ENCODE peak calls at places on chromosomes 11 and 22, in nine cellular contexts. H is Panc1, O is adrenal gland, R is IMR-90, N is breast epithelium, V is A549, P is heart right ventricle, Z is mammary epithelial cell, D is HCT116. K is an unnamed sample.

GRCh38 chr22:48929276-48929790 is 898.3 kb downstream of the BRD1 start:
- DNase-seq in V (no peak), N (no peak), H (no peak), D (no peak), R (no peak), O (no peak), P (no peak), Z (no peak), K (peak)

GRCh38 chr11:134398644-134399292 is 13.3 kb downstream of the B3GAT1 start:
- DNase-seq in N (no peak), P (no peak), R (no peak), O (no peak), H (no peak), V (no peak), Z (no peak), D (no peak), K (peak)

GRCh38 chr22:30984317-30984716 is 15.3 kb downstream of the TUG1 start:
- DNase-seq in H (no peak), R (no peak), N (no peak), O (no peak), V (peak), D (no peak), P (no peak), Z (no peak), K (no peak)

GRCh38 chr11:36091256-36091811 is 147.5 kb downstream of the LDLRAD3 start:
- DNase-seq in V (no peak), N (no peak), O (no peak), P (no peak), H (no peak), R (peak), D (no peak), Z (peak), K (no peak)

GRCh38 chr11:19176629-19177186 is 25.1 kb downstream of the CSRP3 start:
- DNase-seq in D (no peak), P (no peak), O (no peak), R (no peak), N (no peak), H (no peak), Z (no peak), V (no peak), K (no peak)

GRCh38 chr11:94731921-94732601 is 36.1 kb upstream of the AMOTL1 start:
- DNase-seq in O (peak), N (no peak), R (peak), V (peak), H (no peak), D (no peak), P (peak), Z (peak), K (peak)

GRCh38 chr11:19712281-19713220 is at the start of gene NAV2:
- DNase-seq in H (peak), V (peak), D (peak), P (peak), N (peak), Z (peak), R (peak), O (peak), K (peak)

GRCh38 chr11:19493446-19493845 is 219.2 kb upstream of the NAV2 start:
- DNase-seq in P (no peak), H (no peak), Z (no peak), D (no peak), N (no peak), V (no peak), R (no peak), O (no peak), K (no peak)

GRCh38 chr22:46331496-46331895 is 4.0 kb upstream of the TRMU start:
- DNase-seq in D (no peak), N (no peak), P (no peak), Z (no peak), H (no peak), O (no peak), R (no peak), V (no peak), K (no peak)

GRCh38 chr11:34351687-34352469 is 5.9 kb downstream of the ABTB2 start:
- DNase-seq in H (no peak), D (no peak), R (no peak), V (no peak), O (no peak), Z (no peak), N (no peak), P (no peak), K (no peak)

GRCh38 chr11:45272701-45273100 is 13.4 kb downstream of the SYT13 start:
- DNase-seq in N (no peak), V (peak), D (no peak), H (no peak), R (no peak), Z (peak), O (no peak), P (no peak), K (no peak)

GRCh38 chr22:46547883-46548244 is 10.4 kb upstream of the CELSR1 start:
- DNase-seq in R (peak), P (peak), Z (peak), D (no peak), V (no peak), N (no peak), H (no peak), O (no peak), K (no peak)

GRCh38 chr11:127919206-127920000 is 668.0 kb downstream of the ETS1 start:
- DNase-seq in R (peak), N (no peak), D (no peak), O (no peak), H (no peak), V (no peak), P (no peak), Z (peak), K (no peak)

GRCh38 chr22:50341977-50342650 is 1.0 kb upstream of the PPP6R2 start:
- DNase-seq in R (peak), O (peak), P (peak), D (peak), V (peak), N (peak), H (peak), Z (peak), K (peak)

GRCh38 chr11:107840120-107840479 is 18.5 kb downstream of the SLC35F2 start:
- DNase-seq in D (no peak), R (no peak), P (no peak), Z (no peak), N (no peak), V (peak), O (no peak), H (no peak), K (no peak)

GRCh38 chr22:45604239-45604711 is 67.4 kb upstream of the ATXN10 start:
- DNase-seq in Z (peak), H (no peak), R (peak), N (no peak), D (no peak), V (peak), P (no peak), O (no peak), K (no peak)

GRCh38 chr11:119262668-119263351 is 54.1 kb downstream of the MCAM start:
- DNase-seq in D (no peak), O (no peak), H (no peak), N (no peak), P (no peak), V (no peak), Z (peak), R (peak), K (no peak)

GRCh38 chr11:119266063-119266462 is 50.9 kb downstream of the MCAM start:
- DNase-seq in O (no peak), D (no peak), R (no peak), Z (no peak), N (no peak), V (no peak), H (no peak), P (no peak), K (no peak)

GRCh38 chr11:119267645-119268044 is 49.3 kb downstream of the MCAM start:
- DNase-seq in H (no peak), V (no peak), R (no peak), Z (no peak), N (no peak), P (no peak), O (no peak), D (no peak), K (no peak)

GRCh38 chr11:119266517-119267255 is 50.2 kb downstream of the MCAM start:
- DNase-seq in O (no peak), V (no peak), H (no peak), N (no peak), P (no peak), Z (peak), R (peak), D (no peak), K (no peak)

DNA sequence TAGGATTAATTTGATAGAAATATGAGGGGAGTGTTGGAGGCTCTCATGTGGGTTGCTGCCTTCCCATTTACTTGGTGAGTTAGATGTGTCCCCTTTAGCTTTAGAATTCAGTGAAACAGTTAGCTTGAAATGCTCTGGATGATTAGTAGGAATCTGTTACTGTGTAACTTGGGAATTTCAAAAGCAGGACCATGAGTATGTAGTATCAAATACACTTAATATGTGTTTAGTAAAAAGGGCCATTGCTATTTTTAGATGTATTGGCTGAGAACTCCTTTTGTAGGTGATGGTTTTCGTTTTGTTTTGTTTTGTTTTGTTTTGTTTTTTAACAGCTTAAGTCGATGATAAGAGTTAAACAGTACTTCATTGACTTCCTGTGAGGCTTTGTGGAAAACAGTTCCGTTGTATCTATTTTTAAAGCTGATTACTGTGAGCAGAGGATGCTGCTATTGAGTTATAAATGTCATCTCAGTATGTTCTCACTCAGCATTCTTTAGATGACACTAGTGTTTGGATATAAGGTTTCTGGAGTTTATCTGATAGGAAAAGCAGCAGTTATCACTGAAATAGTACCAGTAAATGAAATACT is 53.5 kb downstream of the MCAM start:
- DNase-seq in N (no peak), O (no peak), H (no peak), V (no peak), Z (no peak), R (peak), P (no peak), D (no peak), K (no peak)
- H3K4me3 ChIP-seq in N (no peak), O (no peak), H (no peak), V (no peak), Z (no peak), R (no peak), P (peak), D (no peak), K (no peak)

DNA sequence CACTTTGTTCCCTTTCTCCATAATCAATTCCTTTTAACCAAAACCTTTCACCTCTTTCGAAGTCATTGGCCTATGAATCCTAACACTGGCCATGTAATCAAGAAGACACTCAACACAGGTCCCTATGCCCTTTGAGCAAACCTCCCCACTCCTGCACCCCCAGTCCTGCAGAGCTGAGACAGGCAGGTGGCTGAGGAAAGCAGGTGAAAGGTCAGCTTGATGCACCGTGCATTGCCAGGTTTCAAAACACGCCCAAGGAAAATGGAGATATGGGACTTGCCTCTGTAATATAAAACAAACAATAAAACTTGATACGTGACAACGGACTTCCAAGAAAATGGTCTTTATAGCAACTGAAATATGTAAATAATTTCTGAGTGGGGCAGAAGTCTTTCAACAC is 10.6 kb downstream of the CPT1A start:
- DNase-seq in H (no peak), P (no peak), V (no peak), O (no peak), R (no peak), D (no peak), N (no peak), Z (no peak), K (no peak)
- TF ChIP-seq CTCF in H (no peak), P (no peak), V (no peak), O (no peak), R (no peak), D (no peak), N (no peak), Z (no peak), K (no peak)

DNA sequence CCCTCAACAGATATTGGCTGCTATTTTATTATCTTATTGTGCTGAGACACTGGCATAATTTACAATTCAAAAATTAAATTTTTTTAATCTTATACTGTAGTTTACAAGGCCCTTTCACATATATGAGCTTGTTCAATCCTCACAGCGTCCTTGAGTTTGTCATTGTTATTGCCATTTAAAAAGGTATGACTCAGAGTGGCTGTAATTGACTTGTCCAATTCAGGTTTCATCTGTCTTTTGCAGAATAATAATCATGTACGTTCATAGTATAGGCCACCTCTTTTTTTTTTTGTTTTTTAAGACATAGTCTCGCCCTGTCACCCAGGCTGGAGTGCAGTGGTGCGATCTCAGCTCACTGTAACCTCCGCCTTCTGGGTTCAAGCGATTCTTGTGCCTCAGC is 11.5 kb downstream of the PTPRJ start:
- DNase-seq in N (no peak), P (no peak), O (no peak), D (no peak), Z (no peak), V (no peak), R (no peak), H (no peak), K (no peak)
- H3K27ac ChIP-seq in N (peak), P (peak), O (no peak), D (peak), Z (no peak), V (peak), R (no peak), H (peak), K (no peak)

DNA sequence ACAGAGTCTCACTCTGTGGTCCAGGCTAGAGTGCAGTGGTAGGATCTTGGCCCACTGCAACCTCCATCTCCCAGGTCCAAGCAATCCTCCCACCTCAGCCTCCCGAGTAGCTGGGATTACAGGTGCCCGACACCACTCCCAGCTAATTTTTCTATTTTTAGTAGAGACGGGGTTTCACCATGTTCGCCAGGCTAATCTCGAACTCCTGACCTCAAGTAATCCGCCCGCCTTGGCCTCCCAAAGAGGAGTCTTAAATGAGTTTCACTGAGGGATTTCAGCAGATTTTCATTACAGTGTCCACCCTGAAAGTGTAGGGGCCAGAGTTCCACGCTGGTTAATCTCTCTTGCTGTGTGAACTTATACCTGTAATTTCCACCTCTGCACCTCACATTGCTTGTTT is 412 bp upstream of the RPS3 start:
- DNase-seq in V (no peak), R (no peak), H (no peak), D (no peak), P (no peak), Z (no peak), N (no peak), O (no peak), K (no peak)
- H3K4me3 ChIP-seq in V (no peak), R (no peak), H (peak), D (peak), P (no peak), Z (no peak), N (no peak), O (no peak), K (peak)

K was measured in dorsolateral prefrontal cortex.